ENCODE peak calls at places on chromosomes 3 and 15, in five cellular contexts. F is suprapubic skin; P is lung microvascular endothelial cell; U is progenitor cell of endocrine pancreas; Y is naive thymus-derived CD4-positive, alpha-beta T cell. S is an unnamed sample.

GRCh38 chr15:40253179-40253790 is 14.4 kb downstream of the PAK6 start:
- DNase-seq in F (no peak), P (no peak), U (no peak), Y (no peak), S (peak; percentile 39)

GRCh38 chr3:44902628-44903027 is 28.2 kb downstream of the TGM4 start:
- DNase-seq in F (no peak), P (no peak), U (no peak), Y (no peak), S (no peak)

GRCh38 chr3:40616420-40616819 is 91.7 kb downstream of the ZNF621 start:
- DNase-seq in F (no peak), P (no peak), U (no peak), Y (no peak), S (no peak)

GRCh38 chr15:75835990-75836952 is 7.0 kb upstream of the UBE2Q2 start:
- DNase-seq in F (no peak), P (no peak), U (no peak), Y (no peak), S (no peak)

GRCh38 chr15:73388256-73388781 is 19.6 kb upstream of the HCN4 start:
- DNase-seq in F (no peak), P (no peak), U (no peak), Y (no peak), S (no peak)

GRCh38 chr3:47227678-47228077 is 54.9 kb downstream of the KIF9 start:
- DNase-seq in F (no peak), P (no peak), U (no peak), Y (no peak), S (no peak)

GRCh38 chr3:69200384-69201068 is 78.1 kb upstream of the LMOD3 start:
- DNase-seq in F (no peak), P (peak; percentile 85), U (no peak), Y (peak; percentile 51), S (peak; percentile 24)

GRCh38 chr3:142896201-142896755 is 7.4 kb upstream of the PCOLCE2 start:
- DNase-seq in F (no peak), P (no peak), U (no peak), Y (no peak), S (no peak)

GRCh38 chr3:178059124-178059523 is 477.1 kb upstream of the KCNMB2 start:
- DNase-seq in F (no peak), P (peak; percentile 45), U (no peak), Y (no peak), S (no peak)

GRCh38 chr3:55622116-55622515 is 135.0 kb upstream of the WNT5A start:
- DNase-seq in F (no peak), P (no peak), U (no peak), Y (no peak), S (no peak)

GRCh38 chr15:95277266-95277665 is 1045.9 kb downstream of the MCTP2 start:
- DNase-seq in F (no peak), P (no peak), U (no peak), Y (no peak), S (no peak)

GRCh38 chr3:123620338-123620737 is 35.5 kb upstream of the HACD2 start:
- DNase-seq in F (no peak), P (no peak), U (no peak), Y (no peak), S (no peak)

GRCh38 chr3:67655364-67656121 is 1.1 kb upstream of the SUCLG2 start:
- DNase-seq in F (no peak), P (no peak), U (no peak), Y (peak; percentile 63), S (no peak)

GRCh38 chr3:109809513-109809912 is 472.2 kb upstream of the DPPA4 start:
- DNase-seq in F (no peak), P (no peak), U (no peak), Y (no peak), S (no peak)

GRCh38 chr3:61813656-61814055 is 252.3 kb downstream of the PTPRG start:
- DNase-seq in F (no peak), P (no peak), U (no peak), Y (no peak), S (no peak)

GRCh38 chr3:17841190-17841828 is 98.9 kb upstream of the TBC1D5 start:
- DNase-seq in F (peak; percentile 86), P (peak; percentile 73), U (peak; percentile 80), Y (peak; percentile 73), S (peak; percentile 53)

GRCh38 chr3:67526246-67526645 is 128.2 kb downstream of the SUCLG2 start:
- DNase-seq in F (no peak), P (no peak), U (no peak), Y (no peak), S (no peak)

GRCh38 chr3:5787863-5788488 is 600.5 kb downstream of the EDEM1 start:
- DNase-seq in F (no peak), P (no peak), U (no peak), Y (no peak), S (no peak)

GRCh38 chr3:22996926-22997600 is 206.1 kb upstream of the UBE2E2 start:
- DNase-seq in F (no peak), P (no peak), U (no peak), Y (no peak), S (no peak)

GRCh38 chr3:114498779-114499370 is 205.0 kb downstream of the TIGIT start:
- DNase-seq in F (no peak), P (peak; percentile 91), U (no peak), Y (no peak), S (no peak)

GRCh38 chr3:4334548-4334947 is 31.4 kb downstream of the SETMAR start:
- DNase-seq in F (no peak), P (no peak), U (no peak), Y (no peak), S (no peak)

GRCh38 chr15:62539236-62539635 is 374.2 kb upstream of the C2CD4B start:
- DNase-seq in F (no peak), P (no peak), U (no peak), Y (no peak), S (no peak)

GRCh38 chr15:64552281-64552948 is 92.0 kb downstream of the ZNF609 start:
- DNase-seq in F (no peak), P (no peak), U (no peak), Y (no peak), S (no peak)

GRCh38 chr15:59191855-59192237 is 14.8 kb upstream of the LDHAL6B start:
- DNase-seq in F (no peak), P (peak; percentile 17), U (no peak), Y (no peak), S (no peak)

GRCh38 chr15:68364028-68364659 is 67.8 kb downstream of the ITGA11 start:
- DNase-seq in F (no peak), P (no peak), U (no peak), Y (no peak), S (no peak)

GRCh38 chr3:194647747-194648146 is 14.5 kb upstream of the TMEM44 start:
- DNase-seq in F (no peak), P (no peak), U (no peak), Y (no peak), S (no peak)

GRCh38 chr3:130626021-130626420 is 109.0 kb downstream of the COL6A6 start:
- DNase-seq in F (no peak), P (no peak), U (no peak), Y (no peak), S (no peak)

GRCh38 chr15:93088200-93088980 is 621 bp downstream of the RGMA start:
- DNase-seq in F (no peak), P (no peak), U (peak; percentile 30), Y (peak; percentile 38), S (no peak)

GRCh38 chr3:71057526-71057894 is 526.0 kb downstream of the FOXP1 start:
- DNase-seq in F (no peak), P (peak; percentile 60), U (no peak), Y (no peak), S (no peak)

GRCh38 chr3:115657168-115657567 is 33.9 kb downstream of the GAP43 start:
- DNase-seq in F (no peak), P (no peak), U (no peak), Y (no peak), S (no peak)

GRCh38 chr3:197802505-197803459 is 11.7 kb downstream of the LRCH3 start:
- DNase-seq in F (no peak), P (peak; percentile 23), U (no peak), Y (no peak), S (no peak)

GRCh38 chr3:197329382-197329781 is 31.0 kb upstream of the DLG1 start:
- DNase-seq in F (no peak), P (no peak), U (no peak), Y (no peak), S (no peak)

GRCh38 chr15:70111203-70112017 is 13.7 kb upstream of the TLE3 start:
- DNase-seq in F (no peak), P (peak; percentile 78), U (peak; percentile 43), Y (no peak), S (peak; percentile 78)

S was measured in HuH-7.5.